ENCODE peak calls at places on chromosomes 4 and X, in nine cellular contexts. One of them, this sample, is unnamed.

GRCh38 chrX:47697171-47697570 is 38.2 kb upstream of the UXT start:
- DNase-seq in heart right ventricle: no peak
- DNase-seq in fibroblast of lung: no peak
- DNase-seq in A549: no peak
- DNase-seq in left ventricle myocardium inferior: no peak
- DNase-seq in adipocyte: peak; percentile 3
- DNase-seq in mesendoderm: no peak
- DNase-seq in neural progenitor cell: no peak
- DNase-seq in DND-41: no peak
- DNase-seq in this sample: no peak

GRCh38 chr4:72451349-72451748 is 117.7 kb downstream of the ADAMTS3 start:
- DNase-seq in fibroblast of lung: no peak
- DNase-seq in heart right ventricle: peak; percentile 14
- DNase-seq in adipocyte: no peak
- DNase-seq in left ventricle myocardium inferior: peak; percentile 26
- DNase-seq in DND-41: no peak
- DNase-seq in A549: no peak
- DNase-seq in neural progenitor cell: no peak
- DNase-seq in mesendoderm: no peak
- DNase-seq in this sample: peak; percentile 34

GRCh38 chr4:16192631-16193483 is 33.4 kb downstream of the TAPT1 start:
- DNase-seq in A549: no peak
- DNase-seq in adipocyte: peak; percentile 16
- DNase-seq in fibroblast of lung: peak; percentile 30
- DNase-seq in heart right ventricle: no peak
- DNase-seq in mesendoderm: no peak
- DNase-seq in DND-41: no peak
- DNase-seq in neural progenitor cell: no peak
- DNase-seq in left ventricle myocardium inferior: no peak
- DNase-seq in this sample: no peak

GRCh38 chrX:153381684-153382532 is 19.2 kb downstream of the PNMA6E start:
- DNase-seq in adipocyte: peak; percentile 86
- DNase-seq in mesendoderm: peak; percentile 63
- DNase-seq in heart right ventricle: no peak
- DNase-seq in neural progenitor cell: peak; percentile 43
- DNase-seq in DND-41: peak; percentile 64
- DNase-seq in left ventricle myocardium inferior: no peak
- DNase-seq in fibroblast of lung: peak; percentile 83
- DNase-seq in A549: peak; percentile 19
- DNase-seq in this sample: no peak

GRCh38 chr4:109998867-109999303 is 86.2 kb downstream of the EGF start:
- DNase-seq in DND-41: peak; percentile 28
- DNase-seq in mesendoderm: peak; percentile 67
- DNase-seq in fibroblast of lung: peak; percentile 41
- DNase-seq in A549: peak; percentile 37
- DNase-seq in adipocyte: peak; percentile 84
- DNase-seq in neural progenitor cell: peak; percentile 77
- DNase-seq in left ventricle myocardium inferior: no peak
- DNase-seq in heart right ventricle: no peak
- DNase-seq in this sample: no peak

GRCh38 chr4:43330288-43330687 is 437.8 kb downstream of the GRXCR1 start:
- DNase-seq in DND-41: no peak
- DNase-seq in A549: no peak
- DNase-seq in heart right ventricle: no peak
- DNase-seq in adipocyte: no peak
- DNase-seq in left ventricle myocardium inferior: no peak
- DNase-seq in neural progenitor cell: no peak
- DNase-seq in mesendoderm: no peak
- DNase-seq in fibroblast of lung: peak; percentile 83
- DNase-seq in this sample: no peak

GRCh38 chr4:164108971-164109370 is 614.5 kb downstream of the TMA16 start:
- DNase-seq in heart right ventricle: no peak
- DNase-seq in adipocyte: no peak
- DNase-seq in left ventricle myocardium inferior: no peak
- DNase-seq in DND-41: no peak
- DNase-seq in A549: no peak
- DNase-seq in neural progenitor cell: no peak
- DNase-seq in mesendoderm: no peak
- DNase-seq in fibroblast of lung: peak; percentile 6
- DNase-seq in this sample: no peak

GRCh38 chr4:118888666-118889312 is at the start of gene SYNPO2:
- DNase-seq in adipocyte: peak; percentile 93
- DNase-seq in neural progenitor cell: peak; percentile 89
- DNase-seq in left ventricle myocardium inferior: peak; percentile 86
- DNase-seq in mesendoderm: peak; percentile 91
- DNase-seq in fibroblast of lung: peak; percentile 91
- DNase-seq in A549: peak; percentile 16
- DNase-seq in DND-41: no peak
- DNase-seq in heart right ventricle: peak; percentile 84
- DNase-seq in this sample: peak; percentile 85

GRCh38 chrX:149074429-149074828 is 430.7 kb downstream of the IDS start:
- DNase-seq in adipocyte: no peak
- DNase-seq in mesendoderm: peak; percentile 1
- DNase-seq in heart right ventricle: peak; percentile 25
- DNase-seq in left ventricle myocardium inferior: peak; percentile 49
- DNase-seq in DND-41: peak; percentile 79
- DNase-seq in A549: no peak
- DNase-seq in neural progenitor cell: no peak
- DNase-seq in fibroblast of lung: peak; percentile 9
- DNase-seq in this sample: no peak

GRCh38 chr4:177047070-177047850 is 254.5 kb upstream of the VEGFC start:
- DNase-seq in A549: peak; percentile 8
- DNase-seq in adipocyte: peak; percentile 90
- DNase-seq in heart right ventricle: peak; percentile 52
- DNase-seq in left ventricle myocardium inferior: peak; percentile 17
- DNase-seq in DND-41: peak; percentile 67
- DNase-seq in mesendoderm: peak; percentile 66
- DNase-seq in fibroblast of lung: peak; percentile 66
- DNase-seq in neural progenitor cell: peak; percentile 81
- DNase-seq in this sample: no peak

GRCh38 chr4:48269861-48270515 is 350 bp upstream of the TEC start:
- DNase-seq in heart right ventricle: peak; percentile 93
- DNase-seq in mesendoderm: peak; percentile 94
- DNase-seq in A549: peak; percentile 76
- DNase-seq in fibroblast of lung: peak; percentile 72
- DNase-seq in neural progenitor cell: peak; percentile 93
- DNase-seq in left ventricle myocardium inferior: peak; percentile 94
- DNase-seq in DND-41: peak; percentile 26
- DNase-seq in adipocyte: peak; percentile 92
- DNase-seq in this sample: peak; percentile 94

GRCh38 chr4:156974264-156974663 is 2.7 kb upstream of the PDGFC start:
- DNase-seq in DND-41: no peak
- DNase-seq in heart right ventricle: no peak
- DNase-seq in A549: no peak
- DNase-seq in mesendoderm: no peak
- DNase-seq in left ventricle myocardium inferior: no peak
- DNase-seq in fibroblast of lung: peak; percentile 96
- DNase-seq in adipocyte: peak; percentile 92
- DNase-seq in neural progenitor cell: no peak
- DNase-seq in this sample: no peak

GRCh38 chr4:156971623-156972369 is at the start of gene PDGFC:
- DNase-seq in heart right ventricle: peak; percentile 74
- DNase-seq in left ventricle myocardium inferior: peak; percentile 79
- DNase-seq in fibroblast of lung: peak; percentile 84
- DNase-seq in adipocyte: peak; percentile 76
- DNase-seq in A549: peak; percentile 55
- DNase-seq in DND-41: no peak
- DNase-seq in mesendoderm: peak; percentile 80
- DNase-seq in neural progenitor cell: peak; percentile 92
- DNase-seq in this sample: peak; percentile 91

GRCh38 chr4:156971168-156971601 is 414 bp downstream of the PDGFC start:
- DNase-seq in mesendoderm: no peak
- DNase-seq in fibroblast of lung: no peak
- DNase-seq in A549: no peak
- DNase-seq in DND-41: no peak
- DNase-seq in heart right ventricle: peak; percentile 23
- DNase-seq in adipocyte: no peak
- DNase-seq in left ventricle myocardium inferior: peak; percentile 24
- DNase-seq in neural progenitor cell: peak; percentile 64
- DNase-seq in this sample: peak; percentile 27

GRCh38 chr4:156970501-156971167 is 965 bp downstream of the PDGFC start:
- DNase-seq in adipocyte: peak; percentile 86
- DNase-seq in neural progenitor cell: peak; percentile 78
- DNase-seq in DND-41: no peak
- DNase-seq in heart right ventricle: peak; percentile 64
- DNase-seq in fibroblast of lung: peak; percentile 57
- DNase-seq in A549: peak; percentile 42
- DNase-seq in left ventricle myocardium inferior: peak; percentile 55
- DNase-seq in mesendoderm: peak; percentile 85
- DNase-seq in this sample: peak; percentile 71

GRCh38 chr4:156972370-156972980 is 876 bp upstream of the PDGFC start:
- DNase-seq in A549: no peak
- DNase-seq in fibroblast of lung: no peak
- DNase-seq in mesendoderm: no peak
- DNase-seq in neural progenitor cell: peak; percentile 18
- DNase-seq in DND-41: no peak
- DNase-seq in heart right ventricle: no peak
- DNase-seq in left ventricle myocardium inferior: no peak
- DNase-seq in adipocyte: no peak
- DNase-seq in this sample: no peak
- H3K4me3 ChIP-seq in A549: peak overlapping the region; percentile 92
- H3K4me3 ChIP-seq in fibroblast of lung: peak overlapping the region; percentile 50
- H3K4me3 ChIP-seq in mesendoderm: no peak overlapping the region
- H3K4me3 ChIP-seq in neural progenitor cell: peak overlapping the region; percentile 81
- H3K4me3 ChIP-seq in DND-41: no peak overlapping the region
- H3K4me3 ChIP-seq in heart right ventricle: peak overlapping the region; percentile 74
- H3K4me3 ChIP-seq in left ventricle myocardium inferior: peak overlapping the region; percentile 80
- H3K4me3 ChIP-seq in adipocyte: peak overlapping the region; percentile 86
- H3K4me3 ChIP-seq in this sample: peak overlapping the region; percentile 89

DNA sequence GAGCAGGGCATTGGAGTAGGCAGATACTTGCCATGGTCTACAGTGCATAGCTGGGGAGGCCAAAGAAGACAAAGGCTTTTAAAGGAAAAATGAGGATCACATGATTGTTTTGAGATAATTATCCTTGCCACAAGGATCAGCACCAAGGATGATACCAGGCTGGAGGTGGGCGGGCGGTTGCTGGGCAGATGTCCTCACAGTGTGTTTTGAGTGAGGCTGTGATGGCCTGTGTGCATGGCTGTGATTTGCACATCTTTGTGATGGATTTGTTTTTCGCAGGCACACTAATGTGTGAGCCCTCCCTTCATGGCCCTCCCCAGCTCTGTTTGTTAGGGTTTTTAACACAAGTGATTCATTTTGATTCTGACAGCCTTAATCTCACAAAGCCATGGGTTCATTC is 46.7 kb downstream of the RGS12 start:
- DNase-seq in left ventricle myocardium inferior: no peak
- DNase-seq in DND-41: no peak
- DNase-seq in fibroblast of lung: no peak
- DNase-seq in neural progenitor cell: no peak
- DNase-seq in mesendoderm: no peak
- DNase-seq in A549: no peak
- DNase-seq in adipocyte: no peak
- DNase-seq in heart right ventricle: no peak
- DNase-seq in this sample: no peak
- H3K4me1 ChIP-seq in left ventricle myocardium inferior: peaks cover 35% of the 10 kb centered on the region
- H3K4me1 ChIP-seq in DND-41: no peaks in the 10 kb centered on the region
- H3K4me1 ChIP-seq in fibroblast of lung: no peaks in the 10 kb centered on the region
- H3K4me1 ChIP-seq in neural progenitor cell: peaks cover 15% of the 10 kb centered on the region
- H3K4me1 ChIP-seq in mesendoderm: no peaks in the 10 kb centered on the region
- H3K4me1 ChIP-seq in A549: peaks cover 28% of the 10 kb centered on the region
- H3K4me1 ChIP-seq in adipocyte: no peaks in the 10 kb centered on the region
- H3K4me1 ChIP-seq in heart right ventricle: no peaks in the 10 kb centered on the region
- H3K4me1 ChIP-seq in this sample: no peaks in the 10 kb centered on the region

DNA sequence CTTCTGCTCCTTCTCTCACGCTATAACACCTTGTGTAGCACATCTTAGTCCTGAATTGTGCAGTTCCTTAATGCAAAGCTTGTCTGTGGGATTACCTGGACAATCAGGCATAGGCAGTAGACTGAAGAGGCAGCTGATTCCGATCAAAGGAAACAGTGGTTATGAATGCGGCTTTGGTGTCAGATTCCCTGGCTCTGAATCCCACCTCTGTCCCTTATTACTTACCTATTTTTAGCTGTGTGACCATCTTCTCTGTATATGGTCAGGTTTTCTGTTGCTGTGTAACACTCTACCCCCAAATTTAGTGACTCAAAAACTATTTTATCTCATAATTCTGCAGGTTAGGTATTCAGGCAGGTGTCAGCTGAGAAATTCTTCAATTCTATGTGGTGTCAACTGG is 3.2 kb downstream of the ZBTB49 start:
- DNase-seq in heart right ventricle: no peak
- DNase-seq in DND-41: no peak
- DNase-seq in mesendoderm: no peak
- DNase-seq in left ventricle myocardium inferior: no peak
- DNase-seq in fibroblast of lung: no peak
- DNase-seq in adipocyte: no peak
- DNase-seq in A549: no peak
- DNase-seq in neural progenitor cell: no peak
- DNase-seq in this sample: no peak
- H3K4me3 ChIP-seq in heart right ventricle: no peak overlapping the region
- H3K4me3 ChIP-seq in DND-41: no peak overlapping the region
- H3K4me3 ChIP-seq in mesendoderm: no peak overlapping the region
- H3K4me3 ChIP-seq in left ventricle myocardium inferior: no peak overlapping the region
- H3K4me3 ChIP-seq in fibroblast of lung: no peak overlapping the region
- H3K4me3 ChIP-seq in adipocyte: no peak overlapping the region
- H3K4me3 ChIP-seq in A549: no peak overlapping the region
- H3K4me3 ChIP-seq in neural progenitor cell: no peak overlapping the region
- H3K4me3 ChIP-seq in this sample: no peak overlapping the region

GRCh38 chr4:107691378-107691777 is 28.7 kb downstream of the PAPSS1 start:
- DNase-seq in neural progenitor cell: no peak
- DNase-seq in DND-41: no peak
- DNase-seq in left ventricle myocardium inferior: no peak
- DNase-seq in heart right ventricle: no peak
- DNase-seq in mesendoderm: no peak
- DNase-seq in adipocyte: no peak
- DNase-seq in fibroblast of lung: no peak
- DNase-seq in A549: no peak
- DNase-seq in this sample: no peak

GRCh38 chr4:107689912-107690587 is 30.0 kb downstream of the PAPSS1 start:
- DNase-seq in mesendoderm: no peak
- DNase-seq in DND-41: no peak
- DNase-seq in neural progenitor cell: no peak
- DNase-seq in heart right ventricle: no peak
- DNase-seq in left ventricle myocardium inferior: no peak
- DNase-seq in adipocyte: peak; percentile 74
- DNase-seq in A549: peak; percentile 34
- DNase-seq in fibroblast of lung: peak; percentile 95
- DNase-seq in this sample: no peak

GRCh38 chr4:107685740-107686139 is 34.3 kb downstream of the PAPSS1 start:
- DNase-seq in neural progenitor cell: no peak
- DNase-seq in left ventricle myocardium inferior: no peak
- DNase-seq in heart right ventricle: no peak
- DNase-seq in mesendoderm: peak; percentile 79
- DNase-seq in DND-41: no peak
- DNase-seq in adipocyte: no peak
- DNase-seq in fibroblast of lung: no peak
- DNase-seq in A549: no peak
- DNase-seq in this sample: no peak

GRCh38 chr4:107692197-107692596 is 27.8 kb downstream of the PAPSS1 start:
- DNase-seq in A549: no peak
- DNase-seq in adipocyte: no peak
- DNase-seq in neural progenitor cell: no peak
- DNase-seq in left ventricle myocardium inferior: no peak
- DNase-seq in mesendoderm: no peak
- DNase-seq in DND-41: no peak
- DNase-seq in fibroblast of lung: no peak
- DNase-seq in heart right ventricle: no peak
- DNase-seq in this sample: no peak

DNA sequence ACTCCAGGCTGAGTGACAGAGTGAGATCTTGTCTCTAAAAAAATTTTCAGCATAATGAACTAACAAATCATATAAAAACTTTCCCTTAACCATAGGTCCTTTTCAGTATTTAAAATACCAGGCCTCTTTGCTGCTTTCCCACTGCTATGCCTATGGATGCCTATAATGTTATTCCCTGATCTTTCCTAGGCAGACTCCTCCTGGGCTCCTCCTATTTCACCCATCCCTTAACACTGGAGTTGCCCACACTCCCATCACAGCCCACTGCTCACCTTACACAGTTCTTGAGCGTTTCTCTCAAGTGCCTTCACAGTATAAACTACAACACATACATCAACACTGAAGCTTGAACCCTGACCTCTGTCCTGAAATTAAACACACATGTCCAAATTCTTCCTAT is 31.6 kb downstream of the PAPSS1 start:
- DNase-seq in adipocyte: no peak
- DNase-seq in mesendoderm: no peak
- DNase-seq in DND-41: no peak
- DNase-seq in fibroblast of lung: no peak
- DNase-seq in A549: no peak
- DNase-seq in neural progenitor cell: no peak
- DNase-seq in heart right ventricle: no peak
- DNase-seq in left ventricle myocardium inferior: no peak
- DNase-seq in this sample: no peak
- H3K4me1 ChIP-seq in adipocyte: peaks cover 13% of the 10 kb centered on the region
- H3K4me1 ChIP-seq in mesendoderm: peaks cover 12% of the 10 kb centered on the region
- H3K4me1 ChIP-seq in DND-41: peaks cover 2% of the 10 kb centered on the region
- H3K4me1 ChIP-seq in fibroblast of lung: peaks cover 3% of the 10 kb centered on the region
- H3K4me1 ChIP-seq in A549: peaks cover 33% of the 10 kb centered on the region
- H3K4me1 ChIP-seq in neural progenitor cell: no peaks in the 10 kb centered on the region
- H3K4me1 ChIP-seq in heart right ventricle: no peaks in the 10 kb centered on the region
- H3K4me1 ChIP-seq in left ventricle myocardium inferior: no peaks in the 10 kb centered on the region
- H3K4me1 ChIP-seq in this sample: no peaks in the 10 kb centered on the region